ENCODE peak calls at places on chromosomes 13 and 19, in eight cellular contexts. A, C, E, F, L, S, Q and P are unnamed samples.

GRCh38 chr19:16896913-16897571 is 8.2 kb downstream of the F2RL3 start:
- DNase-seq in A (peak), C (peak), E (peak), F (peak), L (peak), S (peak), Q (peak), P (peak)

GRCh38 chr13:57784633-57785032 is 153.1 kb downstream of the PCDH17 start:
- DNase-seq in A (no peak), C (no peak), E (no peak), F (no peak), L (no peak), S (no peak), Q (no peak), P (no peak)

GRCh38 chr13:35855531-35856019 is 275.6 kb downstream of the DCLK1 start:
- DNase-seq in A (no peak), C (no peak), E (no peak), F (no peak), L (no peak), S (no peak), Q (no peak), P (no peak)

GRCh38 chr13:112342841-112343361 is 33.3 kb upstream of the SPACA7 start:
- DNase-seq in A (no peak), C (no peak), E (no peak), F (no peak), L (no peak), S (no peak), Q (no peak), P (no peak)

GRCh38 chr19:46453661-46454060 is 17.7 kb downstream of the PNMA8A start:
- DNase-seq in A (no peak), C (no peak), E (no peak), F (no peak), L (no peak), S (no peak), Q (no peak), P (no peak)

GRCh38 chr19:1492474-1493006 is 1.6 kb downstream of the REEP6 start:
- DNase-seq in A (no peak), C (no peak), E (no peak), F (no peak), L (no peak), S (no peak), Q (no peak), P (no peak)

GRCh38 chr13:91142572-91142971 is 204.9 kb upstream of the MIR17HG start:
- DNase-seq in A (no peak), C (no peak), E (no peak), F (no peak), L (peak), S (no peak), Q (no peak), P (no peak)

GRCh38 chr19:23286477-23286876 is 36.3 kb upstream of the ZNF724 start:
- DNase-seq in A (no peak), C (no peak), E (no peak), F (no peak), L (peak), S (no peak), Q (no peak), P (no peak)

GRCh38 chr13:54643863-54644262 is 1615.2 kb downstream of the OLFM4 start:
- DNase-seq in A (no peak), C (no peak), E (no peak), F (no peak), L (no peak), S (no peak), Q (no peak), P (no peak)

GRCh38 chr19:19226663-19227062 is 14.9 kb downstream of the NCAN start:
- DNase-seq in A (no peak), C (no peak), E (no peak), F (no peak), L (no peak), S (no peak), Q (no peak), P (no peak)

GRCh38 chr13:43815204-43815603 is 28.4 kb upstream of the ENOX1 start:
- DNase-seq in A (no peak), C (peak), E (no peak), F (no peak), L (peak), S (no peak), Q (no peak), P (no peak)

GRCh38 chr19:14694867-14695266 is 5.0 kb downstream of the ZNF333 start:
- DNase-seq in A (no peak), C (no peak), E (no peak), F (no peak), L (no peak), S (no peak), Q (no peak), P (no peak)

GRCh38 chr19:21587117-21587461 is 81.7 kb downstream of the ZNF429 start:
- DNase-seq in A (no peak), C (no peak), E (no peak), F (no peak), L (no peak), S (no peak), Q (no peak), P (no peak)

GRCh38 chr13:60696602-60697001 is 299.6 kb downstream of the TDRD3 start:
- DNase-seq in A (no peak), C (no peak), E (no peak), F (no peak), L (no peak), S (no peak), Q (no peak), P (no peak)

GRCh38 chr13:53783466-53783865 is 754.9 kb downstream of the OLFM4 start:
- DNase-seq in A (no peak), C (no peak), E (no peak), F (no peak), L (no peak), S (no peak), Q (no peak), P (no peak)

DNA sequence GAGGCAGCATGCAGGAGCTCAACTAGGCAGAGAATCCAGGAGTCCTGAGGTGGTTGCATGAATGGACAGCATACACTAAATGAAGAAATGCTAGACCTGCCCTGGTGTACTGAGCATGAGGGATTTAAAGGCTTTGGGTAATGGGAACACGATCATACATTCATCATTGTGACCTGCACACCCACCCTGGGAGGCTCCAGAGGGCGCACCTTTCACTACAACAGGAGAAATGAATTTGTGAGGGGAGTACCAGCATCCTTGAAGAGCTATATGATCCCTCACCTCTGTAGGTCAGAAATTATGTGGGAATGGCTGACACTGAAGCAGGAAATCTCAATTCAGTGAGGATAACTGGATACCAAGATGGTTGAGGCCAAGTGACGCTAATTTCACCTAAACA is 8.9 kb downstream of the KLK2 start:
- DNase-seq in A (no peak), C (no peak), E (no peak), F (no peak), L (no peak), S (no peak), Q (no peak), P (no peak)
- TF ChIP-seq CTCF in A (no peak), C (peak), E (no peak), F (no peak), L (peak), S (peak), Q (no peak), P (no peak)

GRCh38 chr13:33464345-33464744 is 178.8 kb upstream of the STARD13 start:
- DNase-seq in A (no peak), C (no peak), E (no peak), F (no peak), L (no peak), S (no peak), Q (no peak), P (no peak)

GRCh38 chr13:33467556-33467955 is 182.0 kb upstream of the STARD13 start:
- DNase-seq in A (no peak), C (no peak), E (no peak), F (no peak), L (no peak), S (no peak), Q (no peak), P (no peak)

GRCh38 chr13:33471182-33471581 is 185.6 kb upstream of the STARD13 start:
- DNase-seq in A (no peak), C (no peak), E (no peak), F (no peak), L (no peak), S (no peak), Q (no peak), P (no peak)

GRCh38 chr13:33462109-33462508 is 176.6 kb upstream of the STARD13 start:
- DNase-seq in A (no peak), C (no peak), E (no peak), F (no peak), L (no peak), S (no peak), Q (no peak), P (no peak)

GRCh38 chr13:33466262-33466661 is 180.7 kb upstream of the STARD13 start:
- DNase-seq in A (no peak), C (no peak), E (no peak), F (no peak), L (no peak), S (no peak), Q (no peak), P (no peak)
- TF ChIP-seq CTCF in A (peak), C (no peak), E (no peak), F (no peak), L (no peak), S (peak), Q (no peak), P (no peak)

DNA sequence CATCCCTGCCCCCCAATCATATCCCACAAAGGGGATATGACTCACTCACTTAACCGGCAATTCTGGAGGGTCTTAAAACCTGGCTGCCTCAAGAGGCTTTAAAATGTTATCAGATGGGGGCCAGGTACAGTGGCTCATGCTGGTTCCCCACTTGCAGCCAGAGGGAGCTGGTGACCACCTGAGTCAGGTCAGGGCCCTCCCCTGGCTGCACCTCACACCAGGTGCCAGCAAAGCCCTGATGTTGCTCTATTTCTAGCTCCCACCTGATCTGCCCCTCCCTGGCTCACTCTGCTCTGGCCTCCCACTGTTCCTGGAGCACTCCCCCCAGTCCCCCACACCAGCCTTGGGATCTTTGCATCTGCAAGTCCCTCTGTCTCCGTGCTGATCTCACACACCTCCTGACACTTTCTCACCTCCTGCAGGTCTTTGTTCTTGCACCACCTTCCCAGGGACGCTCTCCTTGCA is 14.2 kb downstream of the HPN start:
- DNase-seq in A (no peak), C (no peak), E (no peak), F (no peak), L (peak), S (no peak), Q (no peak), P (no peak)
- TF ChIP-seq CTCF in A (no peak), C (peak), E (no peak), F (peak), L (peak), S (peak), Q (peak), P (no peak)

DNA sequence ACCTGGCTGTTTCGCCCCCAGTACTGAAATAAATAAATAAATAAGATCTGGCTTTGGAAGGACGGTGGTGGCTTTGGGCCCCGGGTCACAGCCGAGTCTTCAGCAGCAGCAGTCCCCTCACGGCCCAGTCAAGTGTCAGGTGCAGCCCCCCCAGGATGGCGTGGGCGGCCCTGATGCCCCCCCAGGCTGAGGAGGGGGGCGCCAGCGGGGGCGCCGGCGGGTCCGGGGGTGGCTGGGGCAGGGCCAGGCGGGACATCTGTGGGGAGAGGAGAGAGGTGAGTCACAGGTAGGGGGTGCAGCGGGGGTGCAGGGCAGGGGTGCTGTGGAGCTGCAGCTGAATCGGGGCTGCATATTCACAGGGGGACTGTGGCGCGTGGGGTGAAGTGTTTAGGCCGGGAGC is 2.9 kb upstream of the GARIN5B start:
- DNase-seq in A (no peak), C (no peak), E (no peak), F (no peak), L (no peak), S (no peak), Q (no peak), P (no peak)
- TF ChIP-seq CTCF in A (no peak), C (no peak), E (no peak), F (no peak), L (no peak), S (no peak), Q (no peak), P (no peak)

GRCh38 chr13:33218020-33218419 is 67.5 kb downstream of the STARD13 start:
- DNase-seq in A (no peak), C (no peak), E (no peak), F (no peak), L (peak), S (no peak), Q (no peak), P (no peak)
- TF ChIP-seq CTCF in A (no peak), C (no peak), E (no peak), F (no peak), L (no peak), S (no peak), Q (no peak), P (no peak)

DNA sequence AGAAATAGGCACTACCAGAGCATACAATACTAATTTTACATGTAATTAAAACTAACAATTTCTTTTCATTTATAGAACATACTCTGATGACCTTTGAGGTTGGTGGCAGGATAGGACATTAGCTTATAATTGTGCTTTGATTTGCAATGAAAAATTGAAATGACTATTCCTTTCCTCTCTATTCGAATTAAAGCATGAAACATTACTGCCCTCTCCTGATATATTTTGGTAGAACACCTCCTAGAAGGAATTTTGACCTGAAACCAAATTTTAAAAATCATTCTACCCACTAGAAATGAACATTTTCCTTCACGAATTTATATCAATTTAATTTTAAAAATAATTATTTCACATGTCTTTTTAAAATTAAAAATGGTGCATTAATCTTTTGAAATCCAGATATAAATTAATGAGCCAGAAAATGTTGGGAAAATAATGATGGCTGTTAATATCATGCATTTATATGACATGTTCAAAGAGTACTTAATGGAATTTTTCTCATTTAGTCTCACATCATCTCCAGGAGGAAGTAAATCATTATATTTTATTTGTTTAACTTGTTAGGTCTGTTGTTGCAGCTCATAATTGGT is 556.3 kb upstream of the ARGLU1 start:
- DNase-seq in A (no peak), C (no peak), E (no peak), F (no peak), L (peak), S (no peak), Q (no peak), P (no peak)
- TF ChIP-seq CTCF in A (peak), C (no peak), E (peak), F (peak), L (peak), S (peak), Q (peak), P (no peak)